ENCODE peak calls at places on chromosome 12, in six cellular contexts. A, L, Q, O, J and H are unnamed samples.

GRCh38 chr12:52278931-52279682 is 4.7 kb downstream of the KRT86 start:
- DNase-seq in A (peak; percentile 33), L (peak; percentile 69), Q (peak; percentile 71), O (peak; percentile 65), J (peak; percentile 67), H (peak; percentile 65)

GRCh38 chr12:53044896-53045571 is 4.8 kb upstream of the TNS2 start:
- DNase-seq in A (no peak), L (no peak), Q (no peak), O (no peak), J (no peak), H (no peak)

GRCh38 chr12:56585098-56585497 is 45.0 kb downstream of the BAZ2A start:
- DNase-seq in A (no peak), L (no peak), Q (no peak), O (no peak), J (no peak), H (no peak)

GRCh38 chr12:46936042-46936441 is 110.2 kb upstream of the SLC38A4 start:
- DNase-seq in A (no peak), L (no peak), Q (no peak), O (no peak), J (no peak), H (no peak)

GRCh38 chr12:44286336-44286735 is 450.5 kb downstream of the TMEM117 start:
- DNase-seq in A (no peak), L (no peak), Q (no peak), O (peak; percentile 35), J (peak; percentile 36), H (no peak)

GRCh38 chr12:132003846-132004245 is 54.1 kb downstream of the EP400 start:
- DNase-seq in A (no peak), L (no peak), Q (no peak), O (peak; percentile 73), J (peak; percentile 48), H (no peak)

GRCh38 chr12:89863332-89863938 is 154.8 kb upstream of the ATP2B1 start:
- DNase-seq in A (no peak), L (no peak), Q (no peak), O (no peak), J (no peak), H (no peak)

GRCh38 chr12:130632582-130633174 is 83.4 kb downstream of the RIMBP2 start:
- DNase-seq in A (no peak), L (no peak), Q (no peak), O (no peak), J (no peak), H (no peak)

GRCh38 chr12:52004042-52004648 is 2.6 kb upstream of the TAMALIN start:
- DNase-seq in A (no peak), L (no peak), Q (no peak), O (peak; percentile 55), J (peak; percentile 76), H (peak; percentile 83)

GRCh38 chr12:108320503-108321293 is 18.4 kb downstream of the CMKLR1 start:
- DNase-seq in A (no peak), L (no peak), Q (no peak), O (no peak), J (no peak), H (peak; percentile 42)

GRCh38 chr12:54413284-54414190 is 5.5 kb downstream of the ITGA5 start:
- DNase-seq in A (no peak), L (no peak), Q (no peak), O (no peak), J (peak; percentile 69), H (peak; percentile 85)

GRCh38 chr12:118055144-118055557 is 5.8 kb downstream of the WSB2 start:
- DNase-seq in A (no peak), L (no peak), Q (no peak), O (peak; percentile 22), J (peak; percentile 51), H (peak; percentile 83)

GRCh38 chr12:66594688-66595087 is 84.2 kb downstream of the GRIP1 start:
- DNase-seq in A (no peak), L (no peak), Q (no peak), O (no peak), J (no peak), H (no peak)

GRCh38 chr12:54126696-54127537 is 61.9 kb downstream of the SMUG1 start:
- DNase-seq in A (no peak), L (no peak), Q (no peak), O (no peak), J (no peak), H (peak; percentile 30)

GRCh38 chr12:50504798-50505385 is at the start of gene DIP2B:
- DNase-seq in A (peak; percentile 61), L (peak; percentile 93), Q (peak; percentile 94), O (peak; percentile 84), J (peak; percentile 90), H (peak; percentile 95)

GRCh38 chr12:119340604-119341003 is 6.1 kb downstream of the CCDC60 start:
- DNase-seq in A (no peak), L (no peak), Q (no peak), O (no peak), J (no peak), H (no peak)

GRCh38 chr12:101042211-101042610 is 167.8 kb downstream of the SLC5A8 start:
- DNase-seq in A (no peak), L (no peak), Q (no peak), O (no peak), J (no peak), H (no peak)

GRCh38 chr12:94262228-94263010 is 114.0 kb downstream of the PLXNC1 start:
- DNase-seq in A (no peak), L (no peak), Q (no peak), O (peak; percentile 96), J (peak; percentile 75), H (no peak)
- H3K9ac ChIP-seq in A (no peak overlapping the region), L (no peak overlapping the region), Q (no peak overlapping the region), O (peak overlapping the region; percentile 77), J (peak overlapping the region; percentile 88), H (no peak overlapping the region)

GRCh38 chr12:116456683-116457082 is 102.5 kb upstream of the MAP1LC3B2 start:
- DNase-seq in A (no peak), L (no peak), Q (no peak), O (no peak), J (peak; percentile 25), H (no peak)

GRCh38 chr12:116454950-116455447 is 104.2 kb upstream of the MAP1LC3B2 start:
- DNase-seq in A (no peak), L (no peak), Q (peak; percentile 83), O (peak; percentile 96), J (peak; percentile 96), H (peak; percentile 66)

GRCh38 chr12:116454076-116454475 is 105.1 kb upstream of the MAP1LC3B2 start:
- DNase-seq in A (no peak), L (no peak), Q (no peak), O (no peak), J (no peak), H (no peak)

GRCh38 chr12:116455540-116456306 is 103.5 kb upstream of the MAP1LC3B2 start:
- DNase-seq in A (no peak), L (peak; percentile 58), Q (peak; percentile 93), O (peak; percentile 96), J (peak; percentile 99), H (peak; percentile 87)

GRCh38 chr12:116456307-116456641 is 102.9 kb upstream of the MAP1LC3B2 start:
- DNase-seq in A (no peak), L (no peak), Q (no peak), O (no peak), J (no peak), H (no peak)
- H3K18ac ChIP-seq in A (no peak overlapping the region), L (no peak overlapping the region), Q (no peak overlapping the region), O (peak overlapping the region; percentile 86), J (peak overlapping the region; percentile 77), H (no peak overlapping the region)

GRCh38 chr12:113002155-113002554 is 23.8 kb downstream of the OAS2 start:
- DNase-seq in A (no peak), L (no peak), Q (no peak), O (no peak), J (no peak), H (no peak)
- H3K36me3 ChIP-seq in A (no peaks in the 10 kb centered on the region), L (no peaks in the 10 kb centered on the region), Q (no peaks in the 10 kb centered on the region), O (no peaks in the 10 kb centered on the region), J (peaks cover 83% of the 10 kb centered on the region), H (no peaks in the 10 kb centered on the region)

GRCh38 chr12:68613209-68613904 is 2.7 kb downstream of the RAP1B start:
- DNase-seq in A (no peak), L (no peak), Q (no peak), O (no peak), J (no peak), H (no peak)
- H3K9ac ChIP-seq in A (no peak overlapping the region), L (no peak overlapping the region), Q (no peak overlapping the region), O (no peak overlapping the region), J (peak overlapping the region; percentile 99), H (no peak overlapping the region)

GRCh38 chr12:109741286-109741969 is 27.8 kb downstream of the FAM222A start:
- DNase-seq in A (no peak), L (no peak), Q (no peak), O (no peak), J (no peak), H (no peak)

GRCh38 chr12:109744026-109744425 is 30.4 kb downstream of the FAM222A start:
- DNase-seq in A (no peak), L (no peak), Q (no peak), O (no peak), J (no peak), H (no peak)

GRCh38 chr12:109741970-109742372 is 28.3 kb downstream of the FAM222A start:
- DNase-seq in A (no peak), L (no peak), Q (no peak), O (no peak), J (no peak), H (no peak)

GRCh38 chr12:109743076-109743910 is 29.7 kb downstream of the FAM222A start:
- DNase-seq in A (no peak), L (no peak), Q (no peak), O (no peak), J (no peak), H (no peak)

DNA sequence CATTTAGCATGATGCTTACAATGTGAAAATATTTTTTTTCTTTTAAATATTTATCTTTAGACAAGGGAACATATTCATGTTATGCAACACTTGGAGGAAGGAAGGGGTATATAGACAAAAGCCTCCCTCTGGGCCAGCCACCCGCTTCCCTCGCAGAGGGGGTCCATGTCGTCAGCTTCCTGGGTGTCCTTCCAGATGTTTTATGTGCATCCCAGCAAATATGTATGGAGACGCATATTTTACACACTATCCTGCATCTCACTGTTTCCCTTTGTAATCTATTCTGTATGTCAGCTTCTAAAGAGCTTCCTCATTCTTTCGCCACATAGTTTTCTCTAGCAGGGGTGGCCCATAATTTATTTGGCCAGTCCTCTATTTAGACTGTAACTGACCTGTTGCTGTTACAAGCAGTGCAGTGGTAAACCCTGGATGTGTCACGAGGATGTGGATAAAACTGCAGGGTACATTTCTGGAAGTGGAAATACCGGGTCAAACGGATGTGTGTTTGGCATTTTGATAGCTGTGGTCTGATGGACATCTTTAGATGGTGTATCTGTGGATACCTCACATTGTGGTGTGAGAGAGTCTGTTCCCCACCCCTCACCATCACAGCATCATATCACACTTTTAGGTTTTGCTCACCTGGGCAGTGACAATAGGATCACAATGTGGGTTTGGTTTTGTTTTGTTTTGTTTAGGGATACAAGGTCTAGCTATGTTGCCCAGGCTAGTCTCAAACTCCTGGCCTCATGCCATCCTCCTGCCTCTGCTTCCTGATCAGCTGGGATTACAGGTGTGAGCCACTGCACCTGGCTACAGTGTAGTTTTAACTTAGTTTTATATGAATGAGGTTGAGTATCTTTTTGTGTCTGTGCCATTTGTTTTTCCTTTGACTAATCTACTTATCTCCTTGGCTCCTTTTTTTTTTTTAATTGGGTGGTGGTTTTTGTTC is 31.6 kb downstream of the FAM222A start:
- DNase-seq in A (no peak), L (no peak), Q (no peak), O (peak; percentile 24), J (peak; percentile 15), H (no peak)
- H3K18ac ChIP-seq in A (no peak overlapping the region), L (no peak overlapping the region), Q (no peak overlapping the region), O (peak overlapping the region; percentile 67), J (no peak overlapping the region), H (no peak overlapping the region)

DNA sequence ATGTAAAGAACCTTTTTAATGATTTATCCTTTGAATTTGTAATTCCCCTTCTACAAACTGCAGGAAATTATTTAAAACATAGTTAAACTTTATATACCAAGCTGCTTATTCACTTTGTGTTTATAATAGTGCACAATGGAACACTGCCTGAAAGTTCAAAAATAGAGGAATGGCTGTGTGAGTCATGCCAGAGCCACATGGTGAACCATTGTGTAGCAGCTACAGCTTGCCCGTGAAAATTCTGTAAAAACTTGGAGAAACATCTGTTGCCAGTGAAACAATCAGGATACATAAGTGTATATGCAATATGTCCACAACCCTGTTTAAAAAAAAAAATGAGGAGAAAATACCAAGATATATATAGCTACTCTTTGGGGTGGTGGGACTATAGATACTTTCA is 59.5 kb downstream of the VEZT start:
- DNase-seq in A (no peak), L (no peak), Q (no peak), O (peak; percentile 97), J (peak; percentile 78), H (no peak)
- H3K36me3 ChIP-seq in A (peaks cover 8% of the 10 kb centered on the region), L (peaks cover 99% of the 10 kb centered on the region), Q (peaks cover 7% of the 10 kb centered on the region), O (peaks cover 10% of the 10 kb centered on the region), J (peaks cover 28% of the 10 kb centered on the region), H (peaks cover 3% of the 10 kb centered on the region)